ENCODE peak calls at places on chromosomes 4 and X, in four cellular contexts. X is HCT116, Y is Panc1, R is K562. O is an unnamed sample.

GRCh38 chr4:53592686-53593641 is 1.7 kb upstream of the LNX1 start:
- DNase-seq in R (peak), Y (no peak), X (no peak), O (no peak)

GRCh38 chr4:34046580-34046979 is 2197.7 kb downstream of the ARAP2 start:
- DNase-seq in R (no peak), X (peak), Y (no peak), O (no peak)

GRCh38 chrX:15623074-15623473 is 22.3 kb upstream of the ACE2 start:
- DNase-seq in X (no peak), R (no peak), Y (no peak), O (no peak)

GRCh38 chr4:169332595-169332994 is 61.8 kb upstream of the SH3RF1 start:
- DNase-seq in X (no peak), R (no peak), Y (no peak), O (no peak)

GRCh38 chr4:101256222-101256621 is 91.1 kb downstream of the PPP3CA start:
- DNase-seq in Y (no peak), R (no peak), X (no peak), O (peak)

GRCh38 chr4:26197018-26197779 is 123.6 kb upstream of the RBPJ start:
- DNase-seq in X (peak), Y (peak), R (no peak), O (no peak)

GRCh38 chrX:10010686-10011085 is 43.5 kb downstream of the CLDN34 start:
- DNase-seq in X (no peak), R (no peak), Y (no peak), O (peak)

GRCh38 chr4:47315346-47315745 is 148.2 kb downstream of the COMMD8 start:
- DNase-seq in Y (no peak), R (no peak), X (no peak), O (no peak)

GRCh38 chr4:128776794-128777216 is 32.7 kb upstream of the JADE1 start:
- DNase-seq in Y (no peak), R (no peak), X (no peak), O (no peak)

GRCh38 chr4:183195534-183195933 is 96.5 kb downstream of the WWC2 start:
- DNase-seq in Y (no peak), R (no peak), X (no peak), O (no peak)

GRCh38 chr4:78396613-78397291 is 154.8 kb upstream of the ANXA3 start:
- DNase-seq in X (no peak), R (no peak), Y (no peak), O (no peak)

GRCh38 chr4:153038493-153039311 is 102.6 kb downstream of the FHDC1 start:
- DNase-seq in X (no peak), R (no peak), Y (no peak), O (peak)

GRCh38 chr4:13905543-13905942 is 278.0 kb upstream of the BOD1L1 start:
- DNase-seq in R (no peak), Y (no peak), X (no peak), O (no peak)

GRCh38 chr4:80008971-80009370 is 64.1 kb downstream of the ANTXR2 start:
- DNase-seq in X (no peak), R (no peak), Y (no peak), O (no peak)

GRCh38 chr4:83025563-83025962 is 9.4 kb upstream of the COPS4 start:
- DNase-seq in R (no peak), Y (no peak), X (no peak), O (no peak)

GRCh38 chrX:48688531-48689142 is 5.0 kb downstream of the WAS start:
- DNase-seq in Y (no peak), R (no peak), X (no peak), O (no peak)

GRCh38 chr4:52716364-52717151 is 34.7 kb downstream of the ERVMER34-1 start:
- DNase-seq in Y (no peak), R (no peak), X (no peak), O (no peak)

GRCh38 chr4:94410678-94411206 is 41.0 kb upstream of the PDLIM5 start:
- DNase-seq in Y (peak), R (no peak), X (no peak), O (peak)

GRCh38 chr4:1516261-1516660 is 110.0 kb upstream of the NKX1-1 start:
- DNase-seq in R (no peak), Y (no peak), X (no peak), O (no peak)

GRCh38 chr4:110172972-110173371 is 25.4 kb downstream of the ELOVL6 start:
- DNase-seq in R (no peak), X (no peak), Y (no peak), O (no peak)

GRCh38 chrX:143296521-143296920 is 220.8 kb downstream of the SPANXN3 start:
- DNase-seq in X (no peak), R (no peak), Y (no peak), O (no peak)

GRCh38 chr4:102503831-102504786 is 3.0 kb downstream of the NFKB1 start:
- DNase-seq in X (no peak), R (no peak), Y (no peak), O (no peak)

GRCh38 chr4:122842392-122842791 is 15.8 kb downstream of the FGF2 start:
- DNase-seq in Y (no peak), X (no peak), R (no peak), O (no peak)

GRCh38 chr4:67545996-67546356 is 673 bp upstream of the CENPC start:
- DNase-seq in Y (no peak), R (no peak), X (no peak), O (no peak)

GRCh38 chrX:108123591-108124366 is 32.2 kb downstream of the ATG4A start:
- DNase-seq in R (no peak), Y (no peak), X (no peak), O (no peak)

GRCh38 chr4:147924604-147925412 is 192.9 kb downstream of the ARHGAP10 start:
- DNase-seq in X (no peak), R (no peak), Y (no peak), O (peak)

GRCh38 chrX:107574711-107575110 is 53.6 kb upstream of the PRPS1 start:
- DNase-seq in Y (no peak), R (no peak), X (no peak), O (no peak)

GRCh38 chrX:47232803-47233332 is at the start of gene USP11:
- DNase-seq in R (peak), Y (no peak), X (no peak), O (peak)

GRCh38 chr4:14679906-14680305 is 322.4 kb upstream of the CPEB2 start:
- DNase-seq in Y (no peak), R (no peak), X (no peak), O (no peak)

GRCh38 chrX:12210196-12210815 is 72.0 kb downstream of the FRMPD4 start:
- DNase-seq in X (no peak), R (no peak), Y (no peak), O (no peak)

GRCh38 chr4:158964728-158965124 is 138.2 kb upstream of the RAPGEF2 start:
- DNase-seq in R (no peak), X (no peak), Y (no peak), O (no peak)

GRCh38 chr4:1746265-1746691 is 25.0 kb downstream of the TACC3 start:
- DNase-seq in R (peak), Y (no peak), X (peak), O (peak)

GRCh38 chr4:158624889-158625478 is 46.7 kb downstream of the C4orf46 start:
- DNase-seq in R (peak), X (peak), Y (peak), O (peak)

GRCh38 chrX:3129256-3129655 is 88.0 kb downstream of the ARSF start:
- DNase-seq in R (no peak), Y (no peak), X (no peak), O (no peak)

GRCh38 chr4:52051615-52052474 is 741 bp downstream of the SPATA18 start:
- DNase-seq in X (no peak), Y (no peak), R (no peak), O (peak)

GRCh38 chr4:136985683-136986082 is 546.6 kb downstream of the PCDH18 start:
- DNase-seq in R (no peak), Y (no peak), X (no peak), O (no peak)

GRCh38 chr4:110160616-110161015 is 37.8 kb downstream of the ELOVL6 start:
- DNase-seq in Y (no peak), X (no peak), R (no peak), O (no peak)

GRCh38 chr4:22514431-22514830 is 1.4 kb downstream of the ADGRA3 start:
- DNase-seq in Y (no peak), R (no peak), X (no peak), O (no peak)

GRCh38 chrX:24200133-24200532 is 50.6 kb downstream of the ZFX start:
- DNase-seq in Y (no peak), R (no peak), X (no peak), O (no peak)

DNA sequence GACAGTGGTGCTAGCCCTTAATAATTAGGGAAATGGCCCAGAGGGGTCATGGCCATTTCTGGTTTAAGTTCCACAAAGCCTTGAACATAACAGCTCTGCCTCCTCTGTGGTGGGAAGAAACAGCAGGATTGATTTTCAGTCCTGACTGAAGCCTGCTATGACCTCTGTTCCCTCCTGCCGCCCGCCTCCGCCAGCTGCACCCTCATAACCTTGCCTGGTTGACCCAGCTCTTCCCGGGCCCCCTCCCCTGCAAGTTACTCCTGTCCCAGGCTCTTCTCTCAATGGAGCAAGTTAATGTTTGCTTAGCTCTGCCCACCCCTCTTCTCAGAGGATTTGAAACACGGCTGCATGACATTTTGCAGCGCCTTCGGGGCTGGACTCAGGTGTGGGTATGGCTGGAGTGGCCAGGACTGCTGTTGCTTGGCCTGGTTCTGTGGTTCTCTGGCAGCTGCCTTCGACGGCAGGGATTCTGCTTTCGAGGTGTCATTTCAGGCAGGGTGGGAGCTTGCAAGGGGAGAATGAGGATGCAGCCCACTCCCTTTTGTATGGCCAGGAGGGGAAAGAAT is 27.3 kb downstream of the BCORL1 start:
- DNase-seq in Y (no peak), R (no peak), X (no peak), O (peak)
- TF ChIP-seq TCF7L2 in Y (no peak), R (no peak), X (no peak), O (no peak)

DNA sequence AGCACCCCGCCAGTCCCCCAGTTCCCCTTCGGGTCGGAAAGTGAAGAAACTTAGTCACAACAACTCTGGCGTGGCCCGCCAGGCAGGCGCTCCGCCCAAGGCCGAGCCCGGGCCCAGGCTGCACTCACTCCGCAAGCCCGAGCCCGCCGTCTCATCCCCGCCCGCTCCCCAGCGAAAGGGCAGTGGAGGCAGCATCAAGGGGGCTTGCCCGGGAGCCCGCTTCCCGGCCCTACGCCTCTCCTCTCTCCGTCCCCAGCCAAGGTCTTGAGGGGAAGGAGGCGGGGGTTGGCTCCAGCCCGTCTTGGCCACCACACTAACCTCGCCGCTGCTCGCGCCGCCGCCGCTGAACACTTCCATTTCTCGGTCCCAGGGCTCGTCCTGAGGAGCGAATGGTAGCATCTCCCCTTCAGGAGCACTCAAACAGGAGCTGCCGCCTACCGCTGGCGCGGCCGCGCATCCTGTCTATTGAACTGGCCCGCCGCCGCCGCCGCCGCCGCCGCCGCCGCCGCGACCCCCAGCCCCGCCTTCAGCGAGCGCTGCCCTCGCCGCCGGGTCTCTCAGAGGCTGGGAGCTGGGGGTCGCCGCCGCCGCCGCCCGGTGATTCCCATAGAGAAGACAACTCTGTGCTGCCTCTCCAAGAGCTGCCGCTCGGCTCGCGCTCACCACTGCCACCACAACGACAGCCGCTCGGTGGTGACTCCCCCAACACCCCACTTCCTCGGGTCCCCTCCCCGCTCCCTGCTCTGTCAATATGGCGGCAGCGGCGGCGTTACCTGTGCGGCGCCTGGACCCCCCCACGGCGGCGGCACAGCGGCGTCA is at the start of gene RPS6KA6:
- DNase-seq in Y (no peak), R (no peak), X (no peak), O (no peak)
- TF ChIP-seq TCF7L2 in Y (no peak), R (no peak), X (no peak), O (no peak)

GRCh38 chr4:44927361-44928061 is 201.2 kb upstream of the GNPDA2 start:
- DNase-seq in Y (no peak), R (peak), X (peak), O (peak)
- TF ChIP-seq TCF7L2 in Y (no peak), R (no peak), X (no peak), O (no peak)

GRCh38 chr4:105634402-105634801 is 74.1 kb downstream of the INTS12 start:
- DNase-seq in Y (no peak), R (no peak), X (no peak), O (no peak)

GRCh38 chr4:105632599-105632998 is 75.9 kb downstream of the INTS12 start:
- DNase-seq in R (no peak), X (no peak), Y (no peak), O (no peak)

GRCh38 chr4:105631818-105632400 is 76.6 kb downstream of the INTS12 start:
- DNase-seq in X (no peak), Y (no peak), R (no peak), O (no peak)

GRCh38 chr4:105630670-105631655 is 77.5 kb downstream of the INTS12 start:
- DNase-seq in Y (no peak), X (no peak), R (no peak), O (no peak)

DNA sequence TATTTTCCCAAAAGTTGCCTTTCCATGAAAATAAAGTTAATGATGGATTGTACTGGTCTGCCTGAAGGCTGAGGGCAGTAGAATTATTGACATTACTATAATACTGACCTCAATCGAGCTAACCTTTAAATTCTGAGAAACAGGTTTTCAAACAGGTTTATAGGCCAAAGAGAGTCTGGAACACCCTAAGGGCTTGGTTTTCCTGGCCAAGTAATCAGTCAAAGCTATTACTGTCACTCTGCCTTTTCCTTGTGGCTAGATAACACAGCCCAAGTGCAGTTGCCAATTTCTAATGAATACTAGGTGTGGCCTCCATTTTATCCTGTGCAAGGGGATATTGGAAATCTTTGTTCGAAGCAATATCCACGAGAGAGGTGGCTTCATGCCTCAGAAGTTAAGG is 75.2 kb downstream of the INTS12 start:
- DNase-seq in X (no peak), R (no peak), Y (no peak), O (no peak)
- TF ChIP-seq TCF7L2 in X (no peak), R (no peak), Y (no peak), O (no peak)

GRCh38 chr4:24559889-24560288 is 24.5 kb downstream of the DHX15 start:
- DNase-seq in Y (no peak), X (no peak), R (no peak), O (no peak)

GRCh38 chr4:24559032-24559821 is 25.1 kb downstream of the DHX15 start:
- DNase-seq in R (no peak), X (no peak), Y (no peak), O (no peak)

GRCh38 chr4:24561438-24562139 is 22.8 kb downstream of the DHX15 start:
- DNase-seq in X (no peak), Y (no peak), R (no peak), O (no peak)

GRCh38 chr4:24560770-24561415 is 23.5 kb downstream of the DHX15 start:
- DNase-seq in Y (no peak), X (no peak), R (no peak), O (no peak)

GRCh38 chr4:24557036-24558022 is 27.0 kb downstream of the DHX15 start:
- DNase-seq in Y (no peak), X (peak), R (no peak), O (no peak)
- TF ChIP-seq TCF7L2 in Y (no peak), X (no peak), R (no peak), O (no peak)

GRCh38 chrX:86192827-86193226 is 44.6 kb downstream of the DACH2 start:
- DNase-seq in R (no peak), Y (no peak), X (no peak), O (no peak)

GRCh38 chrX:86195343-86195742 is 47.1 kb downstream of the DACH2 start:
- DNase-seq in Y (no peak), R (no peak), X (no peak), O (no peak)

GRCh38 chrX:86194758-86195157 is 46.5 kb downstream of the DACH2 start:
- DNase-seq in R (no peak), Y (no peak), X (no peak), O (no peak)

GRCh38 chrX:86197815-86198214 is 49.6 kb downstream of the DACH2 start:
- DNase-seq in Y (no peak), X (no peak), R (no peak), O (no peak)
- TF ChIP-seq TCF7L2 in Y (no peak), X (no peak), R (no peak), O (no peak)